ENCODE peak calls at places on chromosomes 16 and 17, in four cellular contexts. One of them, this sample, is unnamed.

GRCh38 chr17:78890111-78890897 is 12.7 kb downstream of the CEP295NL start:
- DNase-seq in GM12878: no peak
- DNase-seq in HepG2: no peak
- DNase-seq in K562: no peak
- DNase-seq in this sample: no peak

GRCh38 chr16:82062645-82063058 is 27.6 kb downstream of the HSD17B2 start:
- DNase-seq in GM12878: no peak
- DNase-seq in HepG2: peak
- DNase-seq in K562: no peak
- DNase-seq in this sample: no peak

GRCh38 chr16:2009791-2010510 is at the start of gene ZNF598:
- DNase-seq in GM12878: no peak
- DNase-seq in HepG2: peak
- DNase-seq in K562: peak
- DNase-seq in this sample: peak

GRCh38 chr17:81380117-81380516 is 15.1 kb upstream of the BAHCC1 start:
- DNase-seq in GM12878: no peak
- DNase-seq in HepG2: no peak
- DNase-seq in K562: no peak
- DNase-seq in this sample: no peak

GRCh38 chr16:76389126-76389525 is 111.9 kb downstream of the CNTNAP4 start:
- DNase-seq in GM12878: no peak
- DNase-seq in HepG2: no peak
- DNase-seq in K562: no peak
- DNase-seq in this sample: no peak

GRCh38 chr17:38711792-38712571 is 6.9 kb downstream of the MLLT6 start:
- DNase-seq in GM12878: no peak
- DNase-seq in HepG2: no peak
- DNase-seq in K562: no peak
- DNase-seq in this sample: no peak

GRCh38 chr16:5206331-5206990 is 108.9 kb upstream of the EEF2KMT start:
- DNase-seq in GM12878: no peak
- DNase-seq in HepG2: no peak
- DNase-seq in K562: no peak
- DNase-seq in this sample: no peak

GRCh38 chr16:8676737-8677375 is 2.4 kb downstream of the ABAT start:
- DNase-seq in GM12878: no peak
- DNase-seq in HepG2: no peak
- DNase-seq in K562: no peak
- DNase-seq in this sample: no peak

GRCh38 chr16:55917373-55917919 is 42.3 kb upstream of the CES5A start:
- DNase-seq in GM12878: no peak
- DNase-seq in HepG2: no peak
- DNase-seq in K562: no peak
- DNase-seq in this sample: no peak

GRCh38 chr17:42783778-42784138 is 3.3 kb downstream of the WNK4 start:
- DNase-seq in GM12878: no peak
- DNase-seq in HepG2: no peak
- DNase-seq in K562: no peak
- DNase-seq in this sample: no peak

GRCh38 chr17:38674013-38674748 is 576 bp downstream of the EPOP start:
- DNase-seq in GM12878: no peak
- DNase-seq in HepG2: no peak
- DNase-seq in K562: no peak
- DNase-seq in this sample: peak

GRCh38 chr16:24013733-24014645 is 178.2 kb downstream of the PRKCB start:
- DNase-seq in GM12878: peak
- DNase-seq in HepG2: no peak
- DNase-seq in K562: no peak
- DNase-seq in this sample: no peak

GRCh38 chr17:31515226-31515759 is 123.8 kb downstream of the RAB11FIP4 start:
- DNase-seq in GM12878: no peak
- DNase-seq in HepG2: no peak
- DNase-seq in K562: no peak
- DNase-seq in this sample: no peak

GRCh38 chr17:44501866-44502265 is 1.3 kb downstream of the GPATCH8 start:
- DNase-seq in GM12878: no peak
- DNase-seq in HepG2: no peak
- DNase-seq in K562: peak
- DNase-seq in this sample: no peak

DNA sequence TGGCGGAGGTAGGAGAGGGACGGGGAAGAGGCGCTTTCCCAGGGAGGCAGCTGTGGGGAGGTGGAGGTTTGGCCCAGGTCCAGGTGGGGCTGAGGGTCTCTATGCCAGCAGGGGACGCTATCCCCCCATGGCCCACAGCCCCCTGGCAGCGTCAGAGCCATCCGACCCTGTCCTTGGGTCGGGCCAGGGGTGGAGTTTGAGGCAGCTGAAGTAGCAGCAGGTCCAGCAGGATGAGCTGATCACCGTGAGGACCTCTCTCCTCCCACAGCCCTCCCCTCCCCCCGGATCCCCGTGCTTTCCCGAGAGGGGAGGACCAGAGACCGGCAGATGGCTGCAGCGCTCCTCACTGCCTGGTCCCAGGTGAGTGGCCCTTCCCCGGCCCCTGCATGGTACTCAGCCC is 3.2 kb downstream of the ZNF205 start:
- DNase-seq in GM12878: no peak
- DNase-seq in HepG2: no peak
- DNase-seq in K562: no peak
- DNase-seq in this sample: peak
- TF ChIP-seq NR2C2 in GM12878: no peak
- TF ChIP-seq NR2C2 in HepG2: no peak
- TF ChIP-seq NR2C2 in K562: no peak
- TF ChIP-seq NR2C2 in this sample: no peak

GRCh38 chr16:67449328-67449727 is 18.4 kb downstream of the HSD11B2 start:
- DNase-seq in GM12878: no peak
- DNase-seq in HepG2: no peak
- DNase-seq in K562: no peak
- DNase-seq in this sample: no peak
- TF ChIP-seq NR2C2 in GM12878: no peak
- TF ChIP-seq NR2C2 in HepG2: no peak
- TF ChIP-seq NR2C2 in K562: no peak
- TF ChIP-seq NR2C2 in this sample: no peak

DNA sequence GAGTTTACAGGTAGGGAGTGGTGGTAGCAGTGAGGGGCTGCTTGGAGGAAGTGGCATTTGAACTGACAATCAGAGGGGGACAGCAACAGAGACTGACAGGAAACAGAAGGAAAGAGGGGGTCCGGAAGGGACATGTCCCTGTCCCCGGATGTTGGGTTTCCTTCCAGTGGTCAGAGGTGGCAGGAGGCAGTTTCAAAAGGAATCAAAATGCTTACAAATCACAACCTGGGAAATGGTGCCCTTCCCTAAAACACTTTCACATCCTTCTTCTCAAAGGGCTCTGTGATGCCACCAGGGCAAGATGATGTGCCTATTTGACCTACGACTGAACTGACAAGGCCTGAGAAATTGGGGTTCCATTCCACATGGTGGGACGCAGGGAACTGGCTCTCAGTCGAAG is 19.7 kb downstream of the ADGRG1 start:
- DNase-seq in GM12878: peak
- DNase-seq in HepG2: no peak
- DNase-seq in K562: no peak
- DNase-seq in this sample: no peak
- TF ChIP-seq NR2C2 in GM12878: no peak
- TF ChIP-seq NR2C2 in HepG2: no peak
- TF ChIP-seq NR2C2 in K562: no peak
- TF ChIP-seq NR2C2 in this sample: no peak

DNA sequence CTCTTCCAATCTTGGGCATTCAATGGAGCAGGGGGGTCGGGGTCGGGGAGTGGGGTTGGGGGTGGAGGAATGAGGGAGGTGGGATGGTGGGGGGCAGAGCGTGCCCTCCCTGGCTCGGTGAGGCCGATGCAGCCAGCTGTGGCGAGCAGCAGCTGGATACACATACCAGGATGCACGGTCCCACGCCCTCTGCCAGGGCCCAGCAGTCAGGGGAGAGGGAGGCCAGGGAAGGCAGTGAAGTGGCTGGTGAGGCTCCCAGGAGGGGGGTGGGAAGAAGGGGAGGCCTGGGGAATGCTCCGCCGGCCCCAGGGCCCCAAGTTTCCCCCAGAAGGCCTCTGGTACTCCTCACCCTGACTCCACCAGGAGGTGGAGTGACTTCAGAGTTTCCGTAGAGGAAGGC is 77.6 kb upstream of the LHX1 start:
- DNase-seq in GM12878: no peak
- DNase-seq in HepG2: no peak
- DNase-seq in K562: no peak
- DNase-seq in this sample: no peak
- TF ChIP-seq NR2C2 in GM12878: no peak
- TF ChIP-seq NR2C2 in HepG2: no peak
- TF ChIP-seq NR2C2 in K562: no peak
- TF ChIP-seq NR2C2 in this sample: no peak

DNA sequence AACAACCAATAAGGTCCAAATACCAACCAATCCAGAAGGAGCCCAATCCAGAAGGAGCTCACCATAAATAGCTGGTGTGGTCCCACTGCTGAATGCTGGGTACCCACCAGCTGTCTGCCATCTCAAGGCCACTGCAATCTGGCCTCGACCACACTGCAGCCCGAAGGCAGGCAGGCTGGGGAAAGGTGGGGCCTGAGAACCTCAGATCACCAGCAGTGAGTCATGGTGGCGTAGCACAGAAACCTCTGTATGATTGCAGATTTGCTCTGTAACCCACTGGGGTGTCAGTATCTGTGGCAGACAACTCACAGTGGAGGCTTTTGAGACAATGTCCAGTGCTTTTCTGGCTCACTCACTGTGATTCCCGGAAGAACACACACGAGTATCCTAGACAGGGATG is 14.7 kb upstream of the CMTR2 start:
- DNase-seq in GM12878: no peak
- DNase-seq in HepG2: no peak
- DNase-seq in K562: no peak
- DNase-seq in this sample: no peak
- TF ChIP-seq NR2C2 in GM12878: no peak
- TF ChIP-seq NR2C2 in HepG2: no peak
- TF ChIP-seq NR2C2 in K562: no peak
- TF ChIP-seq NR2C2 in this sample: no peak